ENCODE peak calls at places on chromosomes 3 and 15, in five cellular contexts. M, G, N, H and V are unnamed samples.

GRCh38 chr3:132721479-132722164 is 587 bp downstream of the NPHP3 start:
- DNase-seq in M (peak), H (peak), G (peak), N (peak), V (no peak)

GRCh38 chr15:42727740-42728355 is 9.1 kb downstream of the CDAN1 start:
- DNase-seq in G (peak), H (peak), N (no peak), M (no peak), V (no peak)

GRCh38 chr3:54843352-54843751 is 84.5 kb downstream of the LRTM1 start:
- DNase-seq in M (no peak), H (no peak), N (no peak), G (no peak), V (no peak)

GRCh38 chr3:79534732-79535131 is 233.1 kb downstream of the ROBO1 start:
- DNase-seq in H (no peak), M (no peak), N (no peak), G (no peak), V (no peak)

GRCh38 chr3:177471733-177472480 is 274.6 kb upstream of the TBL1XR1 start:
- DNase-seq in N (no peak), H (no peak), M (no peak), G (no peak), V (no peak)

GRCh38 chr3:9600597-9600996 is 47.0 kb upstream of the LHFPL4 start:
- DNase-seq in H (no peak), N (peak), M (peak), G (peak), V (no peak)

GRCh38 chr15:84840741-84841429 is 23.7 kb downstream of the ALPK3 start:
- DNase-seq in M (peak), G (peak), N (peak), H (no peak), V (no peak)

GRCh38 chr3:179558742-179559364 is 3.9 kb upstream of the ACTL6A start:
- DNase-seq in G (peak), M (peak), N (no peak), H (no peak), V (peak)

GRCh38 chr3:114841515-114841914 is 305.6 kb downstream of the ZBTB20 start:
- DNase-seq in M (no peak), N (no peak), H (no peak), G (no peak), V (no peak)

GRCh38 chr3:35638640-35639250 is 580 bp upstream of the ARPP21 start:
- DNase-seq in N (no peak), H (no peak), M (no peak), G (no peak), V (no peak)

GRCh38 chr3:47394867-47395266 is 14.0 kb downstream of the PTPN23 start:
- DNase-seq in N (no peak), H (no peak), G (no peak), M (no peak), V (no peak)

GRCh38 chr3:141000691-141001090 is 50.5 kb upstream of the SPSB4 start:
- DNase-seq in N (no peak), H (no peak), M (no peak), G (no peak), V (no peak)

GRCh38 chr3:127158614-127159221 is 34.2 kb upstream of the PRR23E start:
- DNase-seq in M (peak), G (no peak), H (no peak), N (no peak), V (no peak)

GRCh38 chr3:87503901-87504498 is 227.6 kb upstream of the POU1F1 start:
- DNase-seq in G (no peak), N (no peak), H (no peak), M (peak), V (peak)

GRCh38 chr3:127419641-127420354 is 132.0 kb upstream of the PRR20G start:
- DNase-seq in M (no peak), G (no peak), H (no peak), N (no peak), V (no peak)

GRCh38 chr3:128360243-128360642 is 106.4 kb downstream of the DNAJB8 start:
- DNase-seq in M (no peak), G (no peak), N (no peak), H (no peak), V (no peak)

GRCh38 chr3:17195192-17195611 is 310.4 kb downstream of the PLCL2 start:
- DNase-seq in G (no peak), N (peak), M (peak), H (no peak), V (peak)

GRCh38 chr15:74664028-74664616 is 31.7 kb downstream of the EDC3 start:
- DNase-seq in G (peak), N (no peak), M (peak), H (no peak), V (no peak)

GRCh38 chr3:89032331-89033063 is 74.9 kb upstream of the EPHA3 start:
- DNase-seq in M (peak), N (no peak), H (no peak), G (no peak), V (no peak)

GRCh38 chr3:197547206-197547605 is 8.6 kb downstream of the BDH1 start:
- DNase-seq in G (no peak), M (no peak), N (no peak), H (no peak), V (no peak)

DNA sequence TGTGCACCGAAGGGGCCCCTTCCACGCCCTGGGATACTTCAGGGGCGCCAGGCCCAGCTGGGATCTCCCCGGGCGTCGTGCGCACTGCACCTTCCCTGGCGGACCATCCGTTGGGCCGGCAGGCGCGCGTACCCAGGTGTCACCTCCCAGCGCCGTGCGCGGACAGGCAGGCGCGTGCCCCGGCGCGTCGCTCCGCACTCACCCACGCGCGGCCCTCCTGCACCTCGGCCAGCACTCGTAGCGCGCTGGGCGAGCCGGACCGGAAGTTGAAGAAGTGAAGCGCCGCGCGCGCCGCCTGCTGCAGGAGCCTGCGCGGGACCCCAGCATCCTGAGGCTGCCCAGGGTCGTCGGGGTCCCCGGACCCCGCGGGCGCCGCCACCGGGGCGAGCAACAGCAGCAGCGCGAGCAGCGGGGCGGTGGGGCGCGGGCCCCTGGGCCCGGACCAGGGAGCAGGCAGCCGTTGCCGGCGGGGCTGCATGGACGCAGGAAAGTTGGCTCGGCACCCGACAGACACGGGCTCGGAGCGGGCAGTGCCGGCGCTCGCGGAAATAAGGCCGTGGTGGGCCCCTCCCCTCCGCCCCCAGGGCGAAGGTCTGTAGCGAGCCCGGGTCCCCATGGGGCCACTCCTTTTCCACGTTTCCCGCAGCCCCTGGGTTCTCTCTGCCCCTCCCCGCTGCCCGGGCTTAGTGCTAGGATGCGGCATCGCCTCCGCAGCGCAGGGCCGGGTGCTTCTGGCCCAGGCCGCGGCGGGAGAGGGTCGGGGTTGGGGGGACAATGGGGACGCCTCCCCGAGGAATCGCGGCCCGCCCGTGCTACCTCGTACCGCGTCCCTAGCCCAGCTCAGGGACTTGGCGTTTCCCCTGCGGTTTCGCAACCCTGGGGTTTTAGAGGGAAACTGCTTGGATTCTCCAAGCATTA is at the start of gene RARRES1:
- DNase-seq in M (peak), G (peak), N (peak), H (no peak), V (peak)
- TF ChIP-seq CTCF in M (no peak), G (no peak), N (no peak), H (peak), V (peak)

GRCh38 chr3:97967966-97968365 is 4.3 kb downstream of the RIOX2 start:
- DNase-seq in M (no peak), N (no peak), G (no peak), H (no peak), V (no peak)
- TF ChIP-seq CTCF in M (no peak), N (no peak), G (no peak), H (no peak), V (no peak)

GRCh38 chr3:189272500-189273119 is 100.8 kb downstream of the TPRG1 start:
- DNase-seq in N (no peak), M (peak), H (no peak), G (no peak), V (no peak)
- TF ChIP-seq CTCF in N (no peak), M (peak), H (peak), G (no peak), V (peak)

GRCh38 chr3:23055733-23056376 is 147.3 kb upstream of the UBE2E2 start:
- DNase-seq in M (peak), H (no peak), G (no peak), N (no peak), V (no peak)

GRCh38 chr3:23046536-23046935 is 156.6 kb upstream of the UBE2E2 start:
- DNase-seq in G (no peak), N (no peak), M (no peak), H (no peak), V (no peak)

GRCh38 chr3:23051240-23052140 is 151.6 kb upstream of the UBE2E2 start:
- DNase-seq in M (no peak), N (no peak), G (no peak), H (no peak), V (no peak)

GRCh38 chr3:23052230-23053019 is 150.7 kb upstream of the UBE2E2 start:
- DNase-seq in N (no peak), G (no peak), M (peak), H (no peak), V (no peak)
- TF ChIP-seq CTCF in N (no peak), G (no peak), M (peak), H (peak), V (no peak)

GRCh38 chr3:21290557-21290956 is 460.5 kb downstream of the ZNF385D start:
- DNase-seq in N (no peak), M (peak), G (no peak), H (no peak), V (no peak)
- TF ChIP-seq CTCF in N (no peak), M (peak), G (peak), H (peak), V (no peak)

DNA sequence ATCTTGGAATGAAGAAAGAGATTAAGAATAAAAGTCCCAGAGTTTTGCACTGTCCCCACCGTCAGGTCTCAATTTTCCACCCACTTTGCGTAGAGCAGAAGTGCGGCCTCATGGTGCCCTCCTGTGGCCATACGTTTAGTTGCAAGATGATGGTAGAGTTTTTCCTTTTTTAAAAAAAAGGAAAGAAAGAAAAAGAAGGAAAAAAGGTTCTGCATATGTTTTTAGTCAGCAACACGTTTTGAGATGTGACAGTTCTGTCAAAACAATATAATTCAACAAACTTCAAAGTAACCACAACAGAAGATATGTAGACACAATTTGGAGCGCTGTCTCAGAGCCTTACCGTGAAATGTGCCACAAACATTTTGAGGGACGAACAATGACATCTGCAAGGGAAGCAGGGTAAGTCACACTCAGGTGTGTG is 24.6 kb downstream of the EBLN2 start:
- DNase-seq in H (no peak), M (peak), N (no peak), G (no peak), V (peak)
- TF ChIP-seq CTCF in H (peak), M (peak), N (peak), G (peak), V (peak)

GRCh38 chr3:164806188-164806587 is 272.1 kb downstream of the SI start:
- DNase-seq in G (no peak), M (no peak), H (no peak), N (no peak), V (no peak)
- TF ChIP-seq CTCF in G (no peak), M (no peak), H (peak), N (no peak), V (no peak)

GRCh38 chr3:53709256-53709655 is 137.0 kb downstream of the CHDH start:
- DNase-seq in H (peak), N (no peak), G (no peak), M (no peak), V (no peak)

GRCh38 chr3:53712817-53713388 is 133.3 kb downstream of the CHDH start:
- DNase-seq in M (no peak), G (no peak), N (no peak), H (no peak), V (peak)

GRCh38 chr3:53708001-53708621 is 138.1 kb downstream of the CHDH start:
- DNase-seq in H (peak), G (peak), N (no peak), M (no peak), V (no peak)

GRCh38 chr3:53711387-53711786 is 134.8 kb downstream of the CHDH start:
- DNase-seq in H (peak), G (no peak), N (no peak), M (no peak), V (no peak)

DNA sequence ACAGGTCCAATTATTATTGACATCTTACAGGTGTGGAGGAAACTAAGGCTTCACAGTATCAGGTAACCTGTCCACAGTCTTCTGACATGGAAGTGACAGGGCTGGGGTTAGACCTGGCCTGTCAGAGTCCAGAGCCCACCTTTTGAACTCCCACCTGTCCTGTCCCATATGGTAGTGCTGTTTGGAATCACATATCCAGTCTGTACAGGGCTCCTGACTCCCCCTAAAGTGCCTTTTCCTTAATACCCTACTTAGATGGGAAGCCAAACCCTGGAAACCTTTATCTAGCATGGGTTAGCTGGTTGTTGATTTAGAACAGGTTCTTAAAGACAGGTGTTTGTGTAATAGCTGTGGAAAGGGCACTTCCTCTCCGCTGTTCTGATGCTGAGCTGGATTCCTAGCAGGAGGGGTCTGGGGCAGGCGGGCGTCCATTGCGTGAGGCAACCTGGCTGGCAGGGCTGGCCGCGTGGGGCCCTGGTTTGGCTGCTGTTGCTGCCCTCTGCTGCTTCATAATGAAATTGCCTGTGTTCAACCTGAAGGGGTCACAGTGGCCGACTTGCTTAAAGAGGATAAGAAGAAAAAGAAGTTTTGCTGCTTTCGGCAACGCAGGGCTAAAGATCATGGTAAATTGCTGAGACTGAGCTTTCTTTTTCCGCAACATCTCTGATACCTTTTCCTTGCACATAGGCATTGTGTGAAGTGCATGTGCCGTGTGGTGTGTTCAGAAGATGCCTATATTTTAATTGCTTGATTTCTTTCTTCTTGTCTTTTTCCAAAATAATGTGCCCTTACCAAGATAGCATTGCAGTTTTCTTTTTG is 136.2 kb downstream of the CHDH start:
- DNase-seq in N (peak), M (peak), H (peak), G (peak), V (peak)
- TF ChIP-seq CTCF in N (peak), M (peak), H (peak), G (peak), V (peak)

GRCh38 chr3:186260726-186261125 is 101.3 kb downstream of the DGKG start:
- DNase-seq in M (no peak), H (no peak), G (no peak), N (no peak), V (no peak)
- TF ChIP-seq CTCF in M (no peak), H (no peak), G (no peak), N (no peak), V (no peak)